ENCODE peak calls at places on chromosome 13, in four cellular contexts. One of them, this sample, is unnamed.

GRCh38 chr13:50393641-50394040 is 378.4 kb downstream of the KCNRG start:
- DNase-seq in IMR-90: peak
- DNase-seq in H1: no peak
- DNase-seq in H9: peak
- DNase-seq in this sample: peak

GRCh38 chr13:60696602-60697001 is 299.6 kb downstream of the TDRD3 start:
- DNase-seq in H9: no peak
- DNase-seq in IMR-90: no peak
- DNase-seq in H1: no peak
- DNase-seq in this sample: no peak

GRCh38 chr13:28574617-28575142 is 79.8 kb upstream of the FLT1 start:
- DNase-seq in H9: no peak
- DNase-seq in H1: no peak
- DNase-seq in IMR-90: peak
- DNase-seq in this sample: peak

GRCh38 chr13:98253526-98253925 is 76.5 kb upstream of the RNF113B start:
- DNase-seq in IMR-90: no peak
- DNase-seq in H1: no peak
- DNase-seq in H9: no peak
- DNase-seq in this sample: no peak

GRCh38 chr13:42215578-42216421 is 56.2 kb upstream of the AKAP11 start:
- DNase-seq in IMR-90: peak
- DNase-seq in H1: no peak
- DNase-seq in H9: peak
- DNase-seq in this sample: peak

GRCh38 chr13:76992548-76993001 is 694 bp downstream of the CLN5 start:
- DNase-seq in H1: no peak
- DNase-seq in H9: no peak
- DNase-seq in IMR-90: peak
- DNase-seq in this sample: peak

GRCh38 chr13:109256866-109257760 is 529.3 kb downstream of the IRS2 start:
- DNase-seq in IMR-90: peak
- DNase-seq in H9: no peak
- DNase-seq in H1: no peak
- DNase-seq in this sample: peak

GRCh38 chr13:77222000-77222690 is 104.7 kb downstream of the MYCBP2 start:
- DNase-seq in IMR-90: no peak
- DNase-seq in H1: no peak
- DNase-seq in H9: no peak
- DNase-seq in this sample: no peak

GRCh38 chr13:104296301-104296700 is 1230.1 kb upstream of the SLC10A2 start:
- DNase-seq in H9: no peak
- DNase-seq in H1: no peak
- DNase-seq in IMR-90: no peak
- DNase-seq in this sample: no peak

GRCh38 chr13:31755803-31756212 is 16.5 kb downstream of the RXFP2 start:
- DNase-seq in H1: no peak
- DNase-seq in H9: no peak
- DNase-seq in IMR-90: peak
- DNase-seq in this sample: no peak

GRCh38 chr13:81929988-81930387 is 1589.1 kb upstream of the SPRY2 start:
- DNase-seq in H1: no peak
- DNase-seq in H9: peak
- DNase-seq in IMR-90: no peak
- DNase-seq in this sample: peak

GRCh38 chr13:111915104-111915551 is 151.8 kb upstream of the SOX1 start:
- DNase-seq in H1: no peak
- DNase-seq in IMR-90: no peak
- DNase-seq in H9: peak
- DNase-seq in this sample: no peak

GRCh38 chr13:92767468-92767867 is 459.1 kb upstream of the GPC6 start:
- DNase-seq in H9: no peak
- DNase-seq in IMR-90: no peak
- DNase-seq in H1: no peak
- DNase-seq in this sample: no peak

GRCh38 chr13:98147521-98147920 is 4.6 kb downstream of the FARP1 start:
- DNase-seq in H1: no peak
- DNase-seq in H9: no peak
- DNase-seq in IMR-90: no peak
- DNase-seq in this sample: peak

GRCh38 chr13:80755925-80756324 is 415.0 kb upstream of the SPRY2 start:
- DNase-seq in H9: no peak
- DNase-seq in H1: no peak
- DNase-seq in IMR-90: no peak
- DNase-seq in this sample: no peak

DNA sequence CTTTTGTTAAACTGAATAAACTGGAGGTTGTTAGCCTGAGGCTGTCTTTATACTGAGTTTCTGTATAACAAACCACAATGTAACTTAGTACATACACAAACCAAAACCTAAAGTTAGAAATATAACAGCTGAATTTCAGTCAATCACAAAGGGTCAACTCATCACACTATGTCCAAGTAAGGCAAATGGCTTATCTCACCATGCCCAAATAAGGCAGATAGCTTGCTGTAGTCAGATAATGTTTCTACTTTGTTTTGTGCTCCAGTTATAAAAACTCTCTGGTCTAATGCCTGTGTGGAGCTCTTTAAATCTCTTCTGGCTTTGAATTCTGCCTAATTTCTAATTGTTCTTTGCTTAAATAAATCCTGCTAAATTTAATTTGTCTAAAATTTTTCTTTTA is 1323.4 kb upstream of the ATXN8OS start:
- DNase-seq in IMR-90: no peak
- DNase-seq in H1: no peak
- DNase-seq in H9: no peak
- DNase-seq in this sample: no peak
- H4K5ac ChIP-seq in IMR-90: no peak
- H4K5ac ChIP-seq in H1: no peak
- H4K5ac ChIP-seq in H9: no peak
- H4K5ac ChIP-seq in this sample: no peak

DNA sequence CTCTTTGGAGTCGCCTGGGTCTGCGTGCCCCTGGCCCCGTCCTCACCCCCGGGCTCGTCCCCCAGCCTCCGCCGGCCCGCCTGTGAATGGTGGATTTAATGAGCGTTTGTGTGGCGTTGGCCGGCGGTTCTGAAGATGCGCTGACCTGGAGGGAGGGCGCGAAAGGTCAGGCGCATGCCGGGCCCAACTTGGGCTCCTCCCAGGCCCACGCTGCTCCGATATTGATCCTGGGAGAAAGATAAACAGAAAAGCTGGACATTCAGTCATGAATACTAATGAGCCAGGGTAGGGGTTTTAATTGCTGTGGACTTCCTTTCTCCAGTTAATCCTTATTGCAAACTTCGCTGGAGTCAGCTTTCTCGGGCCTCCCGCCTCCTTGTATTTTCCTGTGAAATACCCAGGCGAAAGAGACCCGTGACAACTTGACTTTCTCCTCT is 10.2 kb downstream of the ZIC2 start:
- DNase-seq in H1: no peak
- DNase-seq in IMR-90: no peak
- DNase-seq in H9: peak
- DNase-seq in this sample: peak
- H3K4me2 ChIP-seq in H1: peak
- H3K4me2 ChIP-seq in IMR-90: no peak
- H3K4me2 ChIP-seq in H9: peak
- H3K4me2 ChIP-seq in this sample: peak

GRCh38 chr13:30308548-30308947 is 1.2 kb upstream of the KATNAL1 start:
- DNase-seq in IMR-90: peak
- DNase-seq in H1: no peak
- DNase-seq in H9: no peak
- DNase-seq in this sample: peak

GRCh38 chr13:30307966-30308290 is 577 bp upstream of the KATNAL1 start:
- DNase-seq in H9: no peak
- DNase-seq in IMR-90: no peak
- DNase-seq in H1: no peak
- DNase-seq in this sample: no peak

GRCh38 chr13:30307194-30307965 is at the start of gene KATNAL1:
- DNase-seq in IMR-90: peak
- DNase-seq in H9: peak
- DNase-seq in H1: peak
- DNase-seq in this sample: peak

GRCh38 chr13:30305456-30305855 is 1.9 kb downstream of the KATNAL1 start:
- DNase-seq in IMR-90: no peak
- DNase-seq in H9: no peak
- DNase-seq in H1: no peak
- DNase-seq in this sample: no peak

DNA sequence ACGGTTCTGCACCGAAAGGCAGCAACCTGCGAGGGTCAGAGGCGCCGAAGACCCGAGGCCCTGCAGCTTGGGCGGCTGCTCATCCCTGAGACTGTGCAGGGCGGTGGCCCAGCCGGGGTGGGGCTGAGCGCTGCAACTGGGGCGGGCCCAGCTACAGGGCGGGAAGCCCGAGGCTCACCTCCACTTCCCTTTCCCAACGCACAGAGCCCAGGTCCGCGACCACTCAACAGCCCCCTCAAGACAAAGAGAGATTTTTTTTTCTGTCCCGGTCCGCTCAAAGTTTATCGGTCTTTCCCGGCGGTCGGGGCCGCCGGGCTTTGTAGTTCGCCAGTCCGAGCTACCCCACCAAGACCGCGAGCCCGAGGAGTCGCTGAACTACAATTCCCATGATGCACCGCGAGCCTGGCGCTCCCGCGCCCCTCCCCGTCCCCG is 573 bp downstream of the KATNAL1 start:
- DNase-seq in H1: peak
- DNase-seq in IMR-90: peak
- DNase-seq in H9: peak
- DNase-seq in this sample: peak
- H3K4ac ChIP-seq in H1: peak
- H3K4ac ChIP-seq in IMR-90: peak
- H3K4ac ChIP-seq in H9: no peak
- H3K4ac ChIP-seq in this sample: peak

GRCh38 chr13:59566544-59566943 is 597.2 kb downstream of the DIAPH3 start:
- DNase-seq in IMR-90: no peak
- DNase-seq in H1: no peak
- DNase-seq in H9: no peak
- DNase-seq in this sample: no peak
- H4K5ac ChIP-seq in IMR-90: no peak
- H4K5ac ChIP-seq in H1: no peak
- H4K5ac ChIP-seq in H9: no peak
- H4K5ac ChIP-seq in this sample: no peak

DNA sequence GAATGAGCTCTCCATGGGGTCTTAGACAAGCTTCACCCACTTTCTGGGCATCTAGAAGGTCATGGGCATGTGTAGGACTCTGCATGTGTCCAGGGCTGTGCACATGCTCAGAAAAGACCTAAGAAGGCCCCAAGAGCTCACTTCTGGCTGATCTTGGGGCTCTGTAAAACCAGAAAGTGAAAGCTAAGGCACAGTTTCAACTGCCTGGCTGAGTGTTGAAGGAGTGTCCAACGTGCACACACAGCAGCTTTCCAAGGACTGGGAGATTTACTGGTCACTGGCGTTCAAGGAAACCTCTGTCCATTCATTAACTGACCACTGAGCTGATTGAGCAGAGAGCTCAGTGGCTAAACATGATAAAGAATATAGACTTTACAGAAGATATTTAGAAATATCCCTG is 137.9 kb downstream of the KATNAL1 start:
- DNase-seq in IMR-90: no peak
- DNase-seq in H9: no peak
- DNase-seq in H1: no peak
- DNase-seq in this sample: no peak
- H3K4me2 ChIP-seq in IMR-90: no peak
- H3K4me2 ChIP-seq in H9: no peak
- H3K4me2 ChIP-seq in H1: no peak
- H3K4me2 ChIP-seq in this sample: no peak

GRCh38 chr13:113142876-113143275 is 15.6 kb upstream of the PROZ start:
- DNase-seq in H9: peak
- DNase-seq in IMR-90: no peak
- DNase-seq in H1: no peak
- DNase-seq in this sample: no peak

GRCh38 chr13:113145911-113146598 is 12.4 kb upstream of the PROZ start:
- DNase-seq in IMR-90: no peak
- DNase-seq in H1: no peak
- DNase-seq in H9: peak
- DNase-seq in this sample: no peak

GRCh38 chr13:113143466-113144254 is 14.8 kb upstream of the PROZ start:
- DNase-seq in IMR-90: no peak
- DNase-seq in H9: peak
- DNase-seq in H1: no peak
- DNase-seq in this sample: no peak

GRCh38 chr13:113145496-113145895 is 13.0 kb upstream of the PROZ start:
- DNase-seq in H1: no peak
- DNase-seq in IMR-90: no peak
- DNase-seq in H9: peak
- DNase-seq in this sample: no peak

GRCh38 chr13:113144255-113144629 is 14.2 kb upstream of the PROZ start:
- DNase-seq in H1: no peak
- DNase-seq in IMR-90: no peak
- DNase-seq in H9: no peak
- DNase-seq in this sample: no peak
- H3K4ac ChIP-seq in H1: no peak
- H3K4ac ChIP-seq in IMR-90: no peak
- H3K4ac ChIP-seq in H9: no peak
- H3K4ac ChIP-seq in this sample: no peak

GRCh38 chr13:65064967-65065366 is 2165.2 kb downstream of the PCDH9 start:
- DNase-seq in H9: no peak
- DNase-seq in H1: no peak
- DNase-seq in IMR-90: no peak
- DNase-seq in this sample: no peak
- H4K5ac ChIP-seq in H9: no peak
- H4K5ac ChIP-seq in H1: no peak
- H4K5ac ChIP-seq in IMR-90: no peak
- H4K5ac ChIP-seq in this sample: no peak

GRCh38 chr13:25912961-25913360 is 138.9 kb downstream of the SHISA2 start:
- DNase-seq in IMR-90: no peak
- DNase-seq in H1: no peak
- DNase-seq in H9: no peak
- DNase-seq in this sample: no peak
- H3K4me2 ChIP-seq in IMR-90: no peak
- H3K4me2 ChIP-seq in H1: no peak
- H3K4me2 ChIP-seq in H9: no peak
- H3K4me2 ChIP-seq in this sample: no peak

DNA sequence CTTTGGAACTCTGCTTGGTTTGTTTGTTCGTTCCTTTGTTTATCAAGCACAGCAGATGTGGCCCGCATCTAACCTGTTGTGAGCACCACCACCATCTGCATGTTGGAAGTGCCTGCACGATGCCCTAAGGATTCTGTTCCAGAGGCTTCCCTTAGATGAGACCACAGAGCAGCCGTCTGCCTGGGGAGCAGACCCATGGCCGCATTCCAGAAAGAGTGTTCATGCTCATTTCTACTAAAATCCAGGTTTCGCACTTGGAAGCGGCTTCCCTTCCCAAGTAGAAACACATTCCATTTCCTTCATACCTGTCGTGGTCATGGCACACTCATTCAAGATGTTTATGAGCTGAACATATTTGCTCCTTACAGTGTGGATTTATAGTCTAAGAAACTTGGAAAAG is 27.2 kb downstream of the COL4A2 start:
- DNase-seq in IMR-90: peak
- DNase-seq in H9: no peak
- DNase-seq in H1: no peak
- DNase-seq in this sample: no peak
- H3K4ac ChIP-seq in IMR-90: peak
- H3K4ac ChIP-seq in H9: no peak
- H3K4ac ChIP-seq in H1: no peak
- H3K4ac ChIP-seq in this sample: no peak